ENCODE peak calls at places on chromosomes 16 and 17, in seven cellular contexts. G is SK-N-SH, Z is PC-9, M is left lung, W is transverse colon, I is kidney epithelial cell, L is fibroblast of pulmonary artery. K is an unnamed sample.

GRCh38 chr16:83117810-83118209 is 491.0 kb downstream of the CDH13 start:
- DNase-seq in G (no peak), Z (no peak), M (no peak), W (no peak), I (no peak), L (no peak), K (no peak)

GRCh38 chr16:1876468-1876867 is 4.5 kb upstream of the MEIOB start:
- DNase-seq in G (no peak), Z (no peak), M (no peak), W (no peak), I (no peak), L (no peak), K (no peak)

GRCh38 chr16:46972429-46972970 is 974 bp downstream of the DNAJA2 start:
- DNase-seq in G (peak; percentile 55), Z (no peak), M (no peak), W (no peak), I (no peak), L (no peak), K (no peak)

GRCh38 chr16:74745926-74746325 is 28.7 kb downstream of the FA2H start:
- DNase-seq in G (no peak), Z (no peak), M (no peak), W (no peak), I (no peak), L (no peak), K (no peak)

GRCh38 chr16:63461248-63461841 is 1425.1 kb upstream of the CDH8 start:
- DNase-seq in G (peak; percentile 18), Z (no peak), M (no peak), W (no peak), I (peak; percentile 7), L (peak; percentile 81), K (peak; percentile 10)

GRCh38 chr16:50301626-50302471 is 35.5 kb downstream of the ADCY7 start:
- DNase-seq in G (peak; percentile 27), Z (peak; percentile 25), M (peak; percentile 63), W (no peak), I (peak; percentile 39), L (peak; percentile 55), K (no peak)

GRCh38 chr16:17173134-17173729 is 297.5 kb downstream of the XYLT1 start:
- DNase-seq in G (no peak), Z (no peak), M (peak; percentile 80), W (peak; percentile 42), I (no peak), L (peak; percentile 32), K (peak; percentile 22)

GRCh38 chr16:21990381-21990944 is 10.5 kb downstream of the PDZD9 start:
- DNase-seq in G (no peak), Z (no peak), M (no peak), W (no peak), I (no peak), L (no peak), K (no peak)

GRCh38 chr17:65314212-65314611 is 177.0 kb downstream of the RGS9 start:
- DNase-seq in G (no peak), Z (no peak), M (no peak), W (no peak), I (no peak), L (no peak), K (no peak)

GRCh38 chr16:66150691-66151090 is 215.8 kb upstream of the CDH5 start:
- DNase-seq in G (no peak), Z (no peak), M (no peak), W (peak; percentile 13), I (no peak), L (no peak), K (no peak)

GRCh38 chr16:2519711-2520080 is 475 bp upstream of the AMDHD2 start:
- DNase-seq in G (no peak), Z (no peak), M (no peak), W (no peak), I (no peak), L (no peak), K (no peak)

GRCh38 chr16:19330801-19331484 is 45.4 kb downstream of the CLEC19A start:
- DNase-seq in G (no peak), Z (peak; percentile 73), M (no peak), W (no peak), I (no peak), L (no peak), K (no peak)

GRCh38 chr17:8467527-8467926 is 31.8 kb downstream of the NDEL1 start:
- DNase-seq in G (no peak), Z (no peak), M (no peak), W (no peak), I (no peak), L (no peak), K (no peak)

GRCh38 chr17:31433091-31433790 is 41.8 kb downstream of the RAB11FIP4 start:
- DNase-seq in G (no peak), Z (no peak), M (no peak), W (no peak), I (no peak), L (no peak), K (no peak)

GRCh38 chr16:23400387-23400930 is 52.5 kb downstream of the COG7 start:
- DNase-seq in G (no peak), Z (no peak), M (no peak), W (no peak), I (no peak), L (no peak), K (no peak)

GRCh38 chr17:80348551-80349436 is 66.2 kb upstream of the ENDOV start:
- DNase-seq in G (no peak), Z (no peak), M (no peak), W (no peak), I (no peak), L (no peak), K (no peak)

GRCh38 chr17:78329263-78330059 is 30.4 kb downstream of the SOCS3 start:
- DNase-seq in G (peak; percentile 41), Z (peak; percentile 81), M (peak; percentile 59), W (no peak), I (no peak), L (peak; percentile 54), K (no peak)

GRCh38 chr16:57024894-57025680 is 35.7 kb downstream of the NLRC5 start:
- DNase-seq in G (no peak), Z (no peak), M (no peak), W (no peak), I (no peak), L (no peak), K (no peak)

GRCh38 chr16:20910781-20911321 is 10.3 kb downstream of the LYRM1 start:
- DNase-seq in G (no peak), Z (peak; percentile 20), M (no peak), W (no peak), I (peak; percentile 84), L (peak; percentile 94), K (peak; percentile 66)

GRCh38 chr17:1898332-1898731 is 68.5 kb downstream of the RPA1 start:
- DNase-seq in G (peak; percentile 78), Z (no peak), M (no peak), W (no peak), I (no peak), L (no peak), K (no peak)

GRCh38 chr17:1896243-1897163 is 66.7 kb downstream of the RPA1 start:
- DNase-seq in G (no peak), Z (no peak), M (no peak), W (no peak), I (no peak), L (no peak), K (no peak)

GRCh38 chr17:1898872-1899271 is 69.1 kb downstream of the RPA1 start:
- DNase-seq in G (peak; percentile 41), Z (no peak), M (no peak), W (no peak), I (no peak), L (no peak), K (no peak)

GRCh38 chr17:1894753-1895339 is 65.0 kb downstream of the RPA1 start:
- DNase-seq in G (no peak), Z (peak; percentile 48), M (peak; percentile 49), W (no peak), I (no peak), L (no peak), K (no peak)

GRCh38 chr17:1899403-1900000 is 69.7 kb downstream of the RPA1 start:
- DNase-seq in G (peak; percentile 47), Z (no peak), M (no peak), W (no peak), I (no peak), L (no peak), K (no peak)
- TF ChIP-seq CTCF in G (peak; percentile 48), Z (peak; percentile 41), M (no peak), W (peak; percentile 15), I (peak; percentile 16), L (peak; percentile 29), K (no peak)

DNA sequence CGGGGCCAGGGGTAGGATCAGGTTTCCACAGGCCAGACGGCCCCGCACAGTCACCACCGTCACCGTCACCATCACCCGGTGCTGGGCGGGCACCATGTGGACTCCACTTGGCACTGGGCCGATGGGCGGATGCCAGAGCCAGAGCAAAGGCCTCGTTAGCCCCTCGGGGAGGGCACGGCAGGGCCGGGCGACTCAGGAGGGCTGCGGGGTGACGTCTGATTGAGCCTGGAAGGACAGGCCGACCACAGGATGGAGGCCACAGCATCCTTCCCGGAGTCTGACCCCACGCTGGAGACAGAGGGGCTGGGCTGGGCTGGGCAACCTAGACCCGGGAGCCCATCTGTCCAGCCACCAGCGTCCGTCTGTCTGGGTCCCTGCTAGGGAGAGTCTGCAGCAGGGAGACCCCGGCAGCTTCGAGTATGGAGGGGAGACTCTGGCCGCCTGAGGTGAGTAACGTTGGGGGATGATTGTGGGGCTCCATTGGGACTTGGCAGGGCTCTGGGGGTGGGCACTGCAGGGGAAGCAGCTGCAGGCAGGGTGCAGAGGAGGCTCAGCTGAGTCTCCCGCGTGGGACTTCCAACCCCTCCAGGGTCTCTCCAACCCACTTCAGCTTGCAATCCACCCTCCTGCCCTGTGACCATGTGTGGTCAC is 22.4 kb downstream of the SLC25A10 start:
- DNase-seq in G (no peak), Z (peak; percentile 45), M (no peak), W (peak; percentile 88), I (no peak), L (no peak), K (no peak)
- TF ChIP-seq CTCF in G (no peak), Z (no peak), M (no peak), W (no peak), I (no peak), L (no peak), K (no peak)

DNA sequence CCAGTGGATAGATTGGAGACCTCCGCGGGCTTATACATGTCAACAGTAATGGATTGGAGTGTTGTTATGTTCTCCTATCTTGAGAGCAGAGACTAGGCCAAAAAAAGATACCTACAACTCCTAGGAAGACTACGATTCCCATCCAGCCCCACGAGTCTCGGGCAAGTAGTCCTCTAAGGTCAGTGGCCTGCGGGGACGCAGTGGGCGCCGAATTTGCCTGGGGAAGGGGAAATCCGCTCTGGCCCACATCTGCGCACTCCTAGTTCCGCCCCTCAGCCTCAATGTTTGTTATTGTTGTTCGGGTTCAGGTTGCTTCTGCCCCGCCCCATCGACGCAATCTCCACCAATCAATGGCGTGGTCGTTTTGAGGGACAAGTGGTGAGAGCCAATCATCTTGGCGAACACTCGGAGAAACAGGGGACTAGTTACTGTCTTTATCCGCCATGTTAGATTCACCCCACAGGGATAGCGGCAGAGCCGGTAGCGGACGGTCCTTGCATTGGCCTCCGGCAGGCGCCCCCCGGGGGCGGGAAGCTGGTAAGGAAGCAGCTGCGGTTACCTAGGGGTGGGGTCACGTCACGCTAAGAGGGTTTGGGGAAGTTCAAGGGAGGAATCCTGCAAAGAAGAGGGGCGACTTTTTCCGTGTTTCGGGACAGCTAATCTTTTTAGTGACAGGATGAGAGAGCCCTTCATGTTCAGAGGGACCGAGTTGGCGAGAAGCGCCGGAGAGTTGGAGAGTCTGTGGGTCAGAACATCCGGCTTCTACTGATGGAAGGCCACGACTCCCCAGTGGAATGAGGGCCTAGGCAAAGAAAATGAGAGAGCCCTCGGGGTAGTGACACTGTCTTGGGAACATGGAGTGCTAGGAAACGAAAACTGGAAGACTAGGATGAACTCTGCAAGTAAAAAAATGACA is at the start of gene NBR1:
- DNase-seq in G (peak; percentile 90), Z (peak; percentile 93), M (peak; percentile 95), W (peak; percentile 97), I (peak; percentile 88), L (peak; percentile 99), K (peak; percentile 97)
- TF ChIP-seq CTCF in G (no peak), Z (no peak), M (no peak), W (peak; percentile 33), I (no peak), L (peak; percentile 8), K (peak; percentile 7)

GRCh38 chr17:39980402-39981206 is at the start of gene PSMD3:
- DNase-seq in G (peak; percentile 94), Z (peak; percentile 97), M (peak; percentile 98), W (peak; percentile 99), I (peak; percentile 98), L (peak; percentile 100), K (peak; percentile 99)
- TF ChIP-seq CTCF in G (peak; percentile 79), Z (peak; percentile 69), M (peak; percentile 52), W (peak; percentile 98), I (peak; percentile 70), L (peak; percentile 78), K (peak; percentile 74)